ENCODE peak calls at places on chromosomes 11 and 22, in five cellular contexts. H, C, I, V and E are unnamed samples.

GRCh38 chr22:36220457-36220921 is 18.8 kb downstream of the APOL2 start:
- DNase-seq in V (no peak), H (peak), I (peak), C (no peak), E (no peak)

GRCh38 chr22:24391836-24392217 is 35.6 kb upstream of the ADORA2A start:
- DNase-seq in V (no peak), H (no peak), C (no peak), I (peak), E (no peak)

GRCh38 chr11:133038850-133039249 is 493.5 kb downstream of the OPCML start:
- DNase-seq in C (no peak), I (no peak), H (no peak), V (no peak), E (no peak)

GRCh38 chr11:13109616-13110015 is 100.5 kb downstream of the RASSF10 start:
- DNase-seq in C (no peak), V (no peak), I (no peak), H (no peak), E (no peak)

GRCh38 chr11:18749681-18750319 is 23.8 kb upstream of the IGSF22 start:
- DNase-seq in V (no peak), C (no peak), H (peak), I (peak), E (no peak)

GRCh38 chr11:131488208-131488607 is 117.8 kb downstream of the NTM start:
- DNase-seq in V (no peak), H (no peak), I (no peak), C (no peak), E (no peak)

GRCh38 chr22:24893341-24894070 is 53.0 kb downstream of the LHFPL7 start:
- DNase-seq in H (no peak), C (no peak), V (no peak), I (no peak), E (no peak)

GRCh38 chr11:45285931-45286632 is at the start of gene SYT13:
- DNase-seq in V (no peak), C (peak), H (peak), I (no peak), E (no peak)

GRCh38 chr11:123973816-123974215 is 3.8 kb downstream of the OR10S1 start:
- DNase-seq in V (no peak), H (no peak), I (peak), C (no peak), E (no peak)

GRCh38 chr11:9075441-9076000 is 15.9 kb downstream of the SCUBE2 start:
- DNase-seq in H (no peak), C (no peak), I (no peak), V (no peak), E (no peak)

GRCh38 chr11:61297341-61297740 is 2.2 kb upstream of the VWCE start:
- DNase-seq in I (no peak), C (no peak), V (no peak), H (no peak), E (no peak)

GRCh38 chr22:25172153-25172552 is 27.5 kb upstream of the CRYBB3 start:
- DNase-seq in V (peak), H (peak), I (no peak), C (no peak), E (no peak)

GRCh38 chr11:66891849-66892660 is 35.2 kb downstream of the LRFN4 start:
- DNase-seq in C (no peak), I (peak), H (peak), V (peak), E (peak)

GRCh38 chr22:36303874-36304273 is 50.9 kb downstream of the APOL1 start:
- DNase-seq in H (no peak), C (no peak), I (no peak), V (no peak), E (no peak)

GRCh38 chr11:116420030-116420429 is 352.8 kb downstream of the BUD13 start:
- DNase-seq in H (no peak), C (no peak), V (no peak), I (no peak), E (no peak)

GRCh38 chr11:17408641-17409040 is 20.2 kb upstream of the KCNJ11 start:
- DNase-seq in V (no peak), I (no peak), C (no peak), H (no peak), E (no peak)

GRCh38 chr11:19978668-19979518 is 181.4 kb downstream of the DBX1 start:
- DNase-seq in V (peak), C (no peak), H (peak), I (peak), E (peak)

GRCh38 chr22:48450188-48450825 is 1377.4 kb downstream of the BRD1 start:
- DNase-seq in C (no peak), H (no peak), I (no peak), V (no peak), E (no peak)

GRCh38 chr11:11028017-11028692 is 170.3 kb upstream of the ZBED5 start:
- DNase-seq in V (peak), H (peak), I (peak), C (peak), E (peak)

GRCh38 chr11:1937616-1938342 is 9.4 kb upstream of the MRPL23 start:
- DNase-seq in I (no peak), H (no peak), C (no peak), V (no peak), E (no peak)

GRCh38 chr11:78562398-78562797 is 12.3 kb downstream of the NARS2 start:
- DNase-seq in I (peak), C (no peak), V (no peak), H (no peak), E (no peak)

GRCh38 chr22:42747701-42748513 is 27.2 kb upstream of the A4GALT start:
- DNase-seq in C (no peak), H (no peak), V (no peak), I (peak), E (no peak)

GRCh38 chr11:47891886-47892285 is 43.7 kb upstream of the NUP160 start:
- DNase-seq in V (no peak), C (no peak), I (no peak), H (no peak), E (no peak)

GRCh38 chr22:31044262-31044861 is 36.8 kb upstream of the SMTN start:
- DNase-seq in H (no peak), I (peak), C (no peak), V (no peak), E (no peak)

GRCh38 chr22:46070215-46070721 is 80.1 kb upstream of the PPARA start:
- DNase-seq in H (peak), C (no peak), I (peak), V (no peak), E (no peak)

GRCh38 chr11:75593337-75593915 is 31.4 kb downstream of the SERPINH1 start:
- DNase-seq in C (no peak), H (no peak), V (no peak), I (no peak), E (no peak)

GRCh38 chr11:134610116-134610910 is 198.3 kb upstream of the B3GAT1 start:
- DNase-seq in H (no peak), C (no peak), V (no peak), I (no peak), E (no peak)

GRCh38 chr11:101915811-101916291 is 471 bp downstream of the ANGPTL5 start:
- DNase-seq in V (peak), I (peak), H (peak), C (no peak), E (no peak)

GRCh38 chr11:35173011-35173511 is 34.1 kb downstream of the CD44 start:
- DNase-seq in C (no peak), V (peak), I (peak), H (no peak), E (no peak)

DNA sequence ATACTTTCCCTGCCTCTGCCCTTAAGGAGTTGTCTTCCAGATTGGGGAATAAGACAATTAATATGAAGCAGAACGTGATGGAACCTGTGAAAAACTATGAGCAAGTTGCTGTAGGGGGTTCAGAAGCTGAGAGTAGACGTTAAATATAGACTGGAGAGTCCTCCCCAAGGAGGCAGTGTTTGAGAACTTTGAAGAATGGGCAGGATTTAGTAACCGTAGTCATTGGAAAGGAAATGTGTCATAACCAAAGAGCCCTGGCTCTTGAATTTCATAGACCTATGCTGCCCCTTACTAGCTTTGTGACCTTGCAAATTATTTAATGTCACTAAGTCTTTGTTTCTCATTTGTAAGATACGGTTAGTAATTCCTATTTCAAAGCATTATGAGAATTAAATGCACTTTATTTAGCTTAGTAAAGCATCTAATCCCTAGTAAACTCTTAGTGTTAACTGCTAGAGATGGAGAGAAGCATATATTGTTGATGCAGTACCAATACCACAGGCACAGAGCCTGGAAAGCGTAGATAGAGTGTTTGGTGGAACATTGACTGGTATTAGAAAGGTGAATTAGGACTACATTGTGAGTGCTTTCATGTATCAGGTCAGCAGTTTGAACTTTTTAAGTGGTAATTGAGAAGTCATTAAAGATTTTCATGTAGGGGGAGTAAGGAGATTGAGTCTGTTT is 54.1 kb downstream of the MCAM start:
- DNase-seq in V (peak), H (no peak), C (no peak), I (peak), E (no peak)
- TF ChIP-seq CTCF in V (no peak), H (no peak), C (no peak), I (peak), E (no peak)

DNA sequence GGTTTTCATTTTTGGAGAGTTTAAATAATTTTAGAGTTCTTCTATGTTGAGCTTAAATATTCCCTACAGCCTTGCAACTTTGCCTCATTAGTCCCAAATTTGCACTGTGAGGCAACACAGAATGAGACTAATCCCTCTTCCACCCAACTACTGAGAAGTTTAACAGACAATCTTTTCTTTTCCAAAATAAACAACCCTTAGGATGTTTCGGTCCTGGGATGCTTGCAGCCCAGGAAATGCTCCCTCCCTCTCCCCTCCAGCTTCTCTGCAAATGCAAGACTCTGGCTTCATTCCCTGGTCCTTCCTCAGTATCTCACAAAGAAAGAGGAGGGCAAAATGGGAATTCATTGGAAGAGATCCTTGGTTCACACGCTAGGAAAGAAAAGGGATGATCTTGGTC is 222.5 kb downstream of the ST3GAL4 start:
- DNase-seq in V (no peak), H (no peak), I (no peak), C (no peak), E (no peak)
- TF ChIP-seq CTCF in V (no peak), H (no peak), I (no peak), C (no peak), E (no peak)

GRCh38 chr22:20429254-20430100 is 8.1 kb downstream of the SCARF2 start:
- DNase-seq in H (no peak), V (peak), I (no peak), C (no peak), E (no peak)

GRCh38 chr22:20432244-20432686 is 5.4 kb downstream of the SCARF2 start:
- DNase-seq in I (no peak), H (no peak), C (no peak), V (no peak), E (no peak)

GRCh38 chr22:20431520-20432237 is 5.9 kb downstream of the SCARF2 start:
- DNase-seq in V (no peak), H (no peak), C (no peak), I (no peak), E (no peak)

GRCh38 chr22:20430101-20430640 is 7.5 kb downstream of the SCARF2 start:
- DNase-seq in V (no peak), C (no peak), H (no peak), I (no peak), E (no peak)

GRCh38 chr22:20430641-20431519 is 6.7 kb downstream of the SCARF2 start:
- DNase-seq in I (no peak), H (peak), V (no peak), C (peak), E (no peak)
- TF ChIP-seq CTCF in I (no peak), H (peak), V (no peak), C (peak), E (peak)

GRCh38 chr11:112554586-112554985 is 293.9 kb upstream of the PLET1 start:
- DNase-seq in I (no peak), V (no peak), C (no peak), H (no peak), E (no peak)

GRCh38 chr11:112558691-112559090 is 298.0 kb upstream of the PLET1 start:
- DNase-seq in C (no peak), V (no peak), H (no peak), I (peak), E (no peak)

GRCh38 chr11:112553340-112553739 is 292.7 kb upstream of the PLET1 start:
- DNase-seq in V (no peak), C (no peak), I (no peak), H (no peak), E (no peak)

DNA sequence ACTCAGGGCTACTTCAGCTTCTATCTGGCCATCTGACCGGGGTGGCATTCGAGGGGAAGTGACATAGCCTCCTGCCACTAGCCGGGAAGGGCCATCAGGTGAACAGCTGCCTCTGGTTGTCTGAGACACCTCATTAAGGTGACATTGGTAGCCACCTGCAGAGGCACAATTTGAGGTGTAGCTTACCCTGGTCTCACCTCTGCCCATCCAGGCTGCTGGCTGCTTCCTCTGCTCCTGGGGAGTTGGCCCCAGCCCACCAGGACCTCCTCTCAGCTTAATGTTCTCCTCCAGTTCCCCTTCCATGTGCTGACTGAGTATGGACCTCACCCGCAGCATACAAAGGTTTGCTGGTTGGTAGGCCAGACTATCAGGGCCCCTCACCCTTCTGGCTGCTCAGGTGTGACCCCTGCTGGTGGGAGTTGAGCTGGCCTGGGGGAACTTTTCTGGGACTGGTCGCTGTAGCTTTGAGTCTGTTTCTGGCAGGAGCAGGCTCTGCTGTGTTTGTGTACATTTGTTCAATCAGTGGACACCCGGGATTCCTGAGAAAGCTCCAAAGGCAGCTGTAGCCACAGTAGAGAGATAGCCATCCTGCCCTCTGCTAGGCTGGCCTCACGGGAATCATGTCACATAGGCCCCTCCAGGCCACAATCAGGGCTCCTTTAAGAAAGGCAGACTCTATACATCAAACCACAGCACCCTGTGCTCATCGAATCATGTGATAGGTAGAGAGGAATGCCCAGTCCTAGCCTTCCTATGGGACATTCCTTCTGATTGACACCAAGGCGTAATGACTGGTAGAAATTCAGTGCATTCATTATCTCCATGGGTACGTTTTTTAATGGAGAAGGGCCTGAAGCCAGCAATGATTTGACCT is 295.1 kb upstream of the PLET1 start:
- DNase-seq in I (peak), C (peak), H (peak), V (peak), E (peak)
- TF ChIP-seq CTCF in I (peak), C (peak), H (peak), V (peak), E (peak)

DNA sequence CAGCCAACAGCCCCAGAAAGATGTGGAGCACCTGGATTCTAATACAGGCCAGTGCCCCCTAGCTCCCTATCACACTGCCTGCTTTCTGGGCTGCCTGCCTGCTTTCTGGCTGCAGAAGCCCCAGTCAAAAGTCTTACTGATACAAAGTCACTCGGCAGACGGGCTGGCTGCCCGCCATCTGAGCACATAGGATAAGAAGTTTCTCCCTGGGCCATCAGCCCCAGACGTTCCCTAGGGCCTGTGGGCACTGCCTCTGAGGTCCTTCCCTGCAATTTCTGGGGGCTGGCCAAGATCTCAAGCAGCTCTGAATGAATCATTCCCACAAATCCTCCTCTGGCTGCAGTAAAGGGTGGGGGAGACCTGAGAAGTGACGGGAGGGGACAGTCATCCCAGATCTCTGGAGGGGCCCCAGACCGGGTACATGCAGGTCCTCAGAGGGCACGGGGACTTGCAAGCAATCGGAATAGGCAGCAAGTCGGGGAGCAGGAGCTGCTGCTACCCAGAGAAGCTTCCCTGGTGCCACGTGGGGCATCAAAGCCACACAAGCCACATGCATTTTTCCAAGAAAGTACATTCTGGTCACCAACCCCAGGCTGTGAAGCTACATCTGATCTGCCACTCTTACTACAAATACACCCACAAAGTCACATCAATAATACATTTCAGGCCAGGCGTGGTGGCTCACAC is 4.7 kb downstream of the TPST2 start:
- DNase-seq in H (peak), V (no peak), I (peak), C (no peak), E (no peak)
- TF ChIP-seq CTCF in H (no peak), V (no peak), I (peak), C (no peak), E (no peak)

DNA sequence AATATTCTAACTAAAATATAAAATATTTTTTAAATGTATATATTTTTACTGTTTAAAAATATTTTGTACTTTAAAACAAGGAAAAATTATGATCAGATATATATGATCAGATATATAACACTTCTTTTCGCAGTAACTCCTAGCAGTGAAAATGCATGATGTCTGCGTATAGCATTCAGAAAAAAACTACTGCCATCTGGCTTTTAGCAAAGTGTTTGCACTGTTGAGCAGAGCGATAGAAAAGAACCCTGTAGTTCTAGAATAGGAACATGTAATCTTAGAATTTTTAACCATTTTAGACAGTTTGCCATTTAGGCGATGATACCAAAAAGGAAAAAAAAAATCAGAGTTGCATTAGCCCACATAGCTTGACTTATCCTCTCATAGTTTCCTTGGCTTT is 370.4 kb upstream of the ANO3 start:
- DNase-seq in C (no peak), V (no peak), I (no peak), H (no peak), E (no peak)
- TF ChIP-seq CTCF in C (peak), V (no peak), I (peak), H (no peak), E (no peak)

GRCh38 chr11:15742626-15743243 is 613.6 kb downstream of the SOX6 start:
- DNase-seq in H (no peak), V (no peak), I (no peak), C (no peak), E (no peak)

GRCh38 chr11:15743244-15743629 is 613.1 kb downstream of the SOX6 start:
- DNase-seq in I (no peak), H (no peak), V (no peak), C (no peak), E (no peak)

GRCh38 chr11:15735711-15736110 is 620.6 kb downstream of the SOX6 start:
- DNase-seq in V (no peak), I (no peak), C (no peak), H (no peak), E (no peak)

GRCh38 chr11:15737326-15737725 is 619.0 kb downstream of the SOX6 start:
- DNase-seq in V (no peak), C (no peak), I (no peak), H (no peak), E (no peak)
- TF ChIP-seq CTCF in V (no peak), C (no peak), I (no peak), H (no peak), E (no peak)

GRCh38 chr22:19105867-19106802 is 16.1 kb downstream of the DGCR2 start:
- DNase-seq in I (no peak), V (no peak), H (no peak), C (no peak), E (no peak)
- TF ChIP-seq CTCF in I (peak), V (peak), H (no peak), C (peak), E (peak)